ENCODE peak calls at places on chromosomes 2 and 18, in nine cellular contexts. N is mammary epithelial cell; F is AG09309; P is Calu3; X is WTC11; H is CD4-positive, alpha-beta T cell; K is epithelial cell of esophagus; O is lower lobe of right lung; I is stomach. E is an unnamed sample.
A peak's percentile ranks its signal among the peaks of the same experiment; 100 is the strongest.

GRCh38 chr2:124325667-124326425 is 300.8 kb downstream of the CNTNAP5 start:
- DNase-seq in N (no peak), F (no peak), P (no peak), X (no peak), H (no peak), K (no peak), O (no peak), I (no peak), E (no peak)

GRCh38 chr2:172253190-172254052 is 150.7 kb upstream of the DLX2 start:
- DNase-seq in N (peak; percentile 99), F (peak; percentile 99), P (peak; percentile 81), X (no peak), H (peak; percentile 60), K (peak; percentile 100), O (no peak), I (peak; percentile 50), E (peak; percentile 100)

GRCh38 chr2:158687315-158687714 is 107.8 kb upstream of the DAPL1 start:
- DNase-seq in N (no peak), F (no peak), P (no peak), X (no peak), H (no peak), K (no peak), O (no peak), I (no peak), E (no peak)

GRCh38 chr2:164841719-164842623 is at the start of gene COBLL1:
- DNase-seq in N (peak; percentile 87), F (no peak), P (peak; percentile 92), X (peak; percentile 94), H (no peak), K (peak; percentile 92), O (peak; percentile 87), I (peak; percentile 88), E (peak; percentile 47)

GRCh38 chr2:227482638-227483340 is 10.8 kb downstream of the AGFG1 start:
- DNase-seq in N (peak; percentile 46), F (no peak), P (no peak), X (no peak), H (no peak), K (no peak), O (no peak), I (no peak), E (no peak)

GRCh38 chr2:55419236-55419513 is 481 bp downstream of the CCDC88A start:
- DNase-seq in N (no peak), F (no peak), P (peak; percentile 22), X (no peak), H (peak; percentile 3), K (peak; percentile 33), O (no peak), I (no peak), E (no peak)

GRCh38 chr2:64015386-64015785 is 3.8 kb downstream of the VPS54 start:
- DNase-seq in N (no peak), F (no peak), P (no peak), X (no peak), H (no peak), K (no peak), O (no peak), I (no peak), E (no peak)

GRCh38 chr2:134142903-134143302 is 111.0 kb upstream of the MGAT5 start:
- DNase-seq in N (peak; percentile 62), F (no peak), P (peak; percentile 54), X (no peak), H (no peak), K (peak; percentile 75), O (no peak), I (no peak), E (peak; percentile 15)

GRCh38 chr2:74576151-74576755 is 21.7 kb downstream of the DOK1 start:
- DNase-seq in N (no peak), F (no peak), P (no peak), X (no peak), H (no peak), K (no peak), O (no peak), I (no peak), E (peak; percentile 88)

GRCh38 chr2:203567786-203568185 is 32.7 kb upstream of the RAPH1 start:
- DNase-seq in N (no peak), F (no peak), P (no peak), X (no peak), H (no peak), K (no peak), O (no peak), I (no peak), E (no peak)

GRCh38 chr2:17401096-17401495 is 117.1 kb downstream of the RAD51AP2 start:
- DNase-seq in N (no peak), F (no peak), P (no peak), X (no peak), H (no peak), K (no peak), O (no peak), I (no peak), E (no peak)

GRCh38 chr2:224729435-224729834 is 13.3 kb upstream of the CCDC195 start:
- DNase-seq in N (no peak), F (no peak), P (no peak), X (no peak), H (no peak), K (no peak), O (no peak), I (no peak), E (no peak)

GRCh38 chr2:219914577-219914976 is 287.1 kb downstream of the SLC4A3 start:
- DNase-seq in N (no peak), F (no peak), P (no peak), X (no peak), H (no peak), K (no peak), O (no peak), I (no peak), E (no peak)

GRCh38 chr2:219911541-219911940 is 284.1 kb downstream of the SLC4A3 start:
- DNase-seq in N (no peak), F (no peak), P (no peak), X (no peak), H (no peak), K (no peak), O (no peak), I (no peak), E (no peak)

GRCh38 chr2:219916261-219916660 is 288.8 kb downstream of the SLC4A3 start:
- DNase-seq in N (no peak), F (no peak), P (no peak), X (no peak), H (no peak), K (no peak), O (no peak), I (no peak), E (no peak)

GRCh38 chr2:219908538-219908937 is 281.1 kb downstream of the SLC4A3 start:
- DNase-seq in N (no peak), F (no peak), P (no peak), X (no peak), H (no peak), K (no peak), O (no peak), I (no peak), E (no peak)

DNA sequence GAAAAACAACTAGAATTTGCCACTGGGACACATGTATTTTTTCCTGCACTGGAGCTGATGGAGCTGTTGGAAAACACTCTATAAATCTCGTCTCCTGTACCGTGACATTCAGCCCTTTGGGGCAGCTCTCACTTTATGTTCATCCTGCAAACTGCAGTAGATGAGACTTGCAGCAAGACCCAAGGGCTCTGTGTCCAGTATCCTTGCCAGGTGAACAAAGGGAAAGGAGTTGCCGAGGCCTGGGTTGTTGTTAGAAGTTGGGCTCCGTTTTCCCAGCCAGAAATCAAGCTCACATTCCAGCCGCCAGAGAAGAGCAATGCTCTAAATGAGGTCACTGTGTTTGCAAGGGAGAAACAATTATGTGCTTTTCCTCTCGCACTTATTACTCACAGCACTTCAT is 285.1 kb downstream of the SLC4A3 start:
- DNase-seq in N (peak; percentile 28), F (peak; percentile 14), P (no peak), X (no peak), H (no peak), K (peak; percentile 28), O (no peak), I (no peak), E (peak; percentile 79)
- TF ChIP-seq CTCF in N (peak; percentile 5), F (peak; percentile 56), P (no peak), X (no peak), H (no peak), K (peak; percentile 20), O (no peak), I (no peak), E (peak; percentile 71)

GRCh38 chr18:58781627-58782194 is 83.0 kb upstream of the ZNF532 start:
- DNase-seq in N (peak; percentile 72), F (peak; percentile 42), P (peak; percentile 86), X (peak; percentile 86), H (peak; percentile 45), K (peak; percentile 81), O (peak; percentile 63), I (peak; percentile 77), E (peak; percentile 75)
- TF ChIP-seq CTCF in N (peak; percentile 72), F (peak; percentile 85), P (peak; percentile 96), X (peak; percentile 86), H (peak; percentile 90), K (peak; percentile 90), O (peak; percentile 84), I (peak; percentile 80), E (peak; percentile 96)

GRCh38 chr2:122927710-122928249 is 1097.3 kb upstream of the CNTNAP5 start:
- DNase-seq in N (no peak), F (no peak), P (no peak), X (no peak), H (no peak), K (no peak), O (no peak), I (no peak), E (no peak)
- TF ChIP-seq CTCF in N (no peak), F (no peak), P (no peak), X (no peak), H (no peak), K (no peak), O (no peak), I (no peak), E (no peak)

DNA sequence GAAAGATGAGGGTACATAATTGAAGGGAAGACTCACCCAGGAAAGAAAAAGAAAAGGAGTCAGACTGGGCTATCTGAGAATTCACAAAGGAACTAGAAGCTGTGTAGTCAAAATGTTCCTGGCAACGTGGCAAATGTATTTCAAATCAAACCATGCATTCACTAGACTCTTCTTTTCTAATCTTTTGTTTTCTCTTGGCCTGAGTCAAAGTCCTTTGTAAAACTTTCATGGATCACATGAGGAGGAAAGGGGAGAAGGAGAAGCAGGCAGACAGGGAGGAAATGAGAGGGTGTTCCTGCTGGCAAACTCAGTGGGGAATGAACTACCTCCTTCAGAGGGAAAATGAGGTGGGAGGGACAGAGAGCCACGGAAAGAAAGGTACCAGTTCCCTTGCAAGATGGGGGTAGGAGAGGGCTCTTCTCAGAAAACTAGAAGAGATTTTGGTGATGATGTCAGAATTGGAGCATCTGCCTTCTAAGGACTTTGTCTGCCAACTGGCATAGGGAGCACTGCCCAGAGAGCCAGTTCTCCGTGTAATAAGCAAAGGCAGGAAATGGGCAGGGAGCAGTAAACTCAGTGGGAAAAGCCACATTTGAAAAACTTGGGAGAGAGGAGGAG is 51.4 kb downstream of the SLC8A1 start:
- DNase-seq in N (no peak), F (no peak), P (no peak), X (no peak), H (no peak), K (no peak), O (no peak), I (no peak), E (no peak)
- TF ChIP-seq CTCF in N (no peak), F (no peak), P (no peak), X (no peak), H (no peak), K (no peak), O (no peak), I (no peak), E (no peak)

E was measured in HFFc6.